ENCODE peak calls at places on chromosomes 11 and 22, in eight cellular contexts. One of them, this sample, is unnamed.

GRCh38 chr11:64327993-64328392 is 10.1 kb downstream of the PRDX5 start:
- DNase-seq in cardiac muscle cell: no peak
- DNase-seq in coronary artery: no peak
- DNase-seq in MM.1S: no peak
- DNase-seq in body of pancreas: no peak
- DNase-seq in mammary epithelial cell: no peak
- DNase-seq in HepG2: no peak
- DNase-seq in fibroblast of lung: no peak
- DNase-seq in this sample: no peak

GRCh38 chr11:45468265-45468856 is 182.2 kb upstream of the SYT13 start:
- DNase-seq in cardiac muscle cell: peak; percentile 68
- DNase-seq in coronary artery: no peak
- DNase-seq in MM.1S: no peak
- DNase-seq in body of pancreas: no peak
- DNase-seq in mammary epithelial cell: no peak
- DNase-seq in HepG2: no peak
- DNase-seq in fibroblast of lung: peak; percentile 37
- DNase-seq in this sample: no peak

GRCh38 chr11:132060546-132060945 is 690.1 kb downstream of the NTM start:
- DNase-seq in cardiac muscle cell: no peak
- DNase-seq in coronary artery: no peak
- DNase-seq in MM.1S: no peak
- DNase-seq in body of pancreas: no peak
- DNase-seq in mammary epithelial cell: no peak
- DNase-seq in HepG2: no peak
- DNase-seq in fibroblast of lung: peak; percentile 73
- DNase-seq in this sample: no peak

GRCh38 chr11:16157327-16157726 is 199.0 kb downstream of the SOX6 start:
- DNase-seq in cardiac muscle cell: no peak
- DNase-seq in coronary artery: no peak
- DNase-seq in MM.1S: no peak
- DNase-seq in body of pancreas: no peak
- DNase-seq in mammary epithelial cell: no peak
- DNase-seq in HepG2: no peak
- DNase-seq in fibroblast of lung: no peak
- DNase-seq in this sample: no peak

GRCh38 chr22:32378703-32379272 is 21.1 kb downstream of the RFPL3 start:
- DNase-seq in cardiac muscle cell: peak; percentile 45
- DNase-seq in coronary artery: no peak
- DNase-seq in MM.1S: no peak
- DNase-seq in body of pancreas: no peak
- DNase-seq in mammary epithelial cell: peak; percentile 31
- DNase-seq in HepG2: peak; percentile 51
- DNase-seq in fibroblast of lung: peak; percentile 12
- DNase-seq in this sample: no peak

GRCh38 chr11:10298342-10298741 is 4.3 kb upstream of the SBF2 start:
- DNase-seq in cardiac muscle cell: peak; percentile 32
- DNase-seq in coronary artery: no peak
- DNase-seq in MM.1S: peak; percentile 72
- DNase-seq in body of pancreas: no peak
- DNase-seq in mammary epithelial cell: peak; percentile 76
- DNase-seq in HepG2: peak; percentile 42
- DNase-seq in fibroblast of lung: peak; percentile 97
- DNase-seq in this sample: no peak

GRCh38 chr22:37782340-37783168 is 25.2 kb upstream of the GCAT start:
- DNase-seq in cardiac muscle cell: no peak
- DNase-seq in coronary artery: no peak
- DNase-seq in MM.1S: no peak
- DNase-seq in body of pancreas: no peak
- DNase-seq in mammary epithelial cell: no peak
- DNase-seq in HepG2: peak; percentile 63
- DNase-seq in fibroblast of lung: peak; percentile 47
- DNase-seq in this sample: no peak

GRCh38 chr11:6248248-6248647 is 9.4 kb downstream of the CNGA4 start:
- DNase-seq in cardiac muscle cell: no peak
- DNase-seq in coronary artery: no peak
- DNase-seq in MM.1S: no peak
- DNase-seq in body of pancreas: no peak
- DNase-seq in mammary epithelial cell: no peak
- DNase-seq in HepG2: no peak
- DNase-seq in fibroblast of lung: peak; percentile 19
- DNase-seq in this sample: no peak

GRCh38 chr11:76380161-76380976 is 563 bp downstream of the THAP12 start:
- DNase-seq in cardiac muscle cell: peak; percentile 1
- DNase-seq in coronary artery: peak; percentile 78
- DNase-seq in MM.1S: peak; percentile 40
- DNase-seq in body of pancreas: no peak
- DNase-seq in mammary epithelial cell: peak; percentile 31
- DNase-seq in HepG2: no peak
- DNase-seq in fibroblast of lung: peak; percentile 13
- DNase-seq in this sample: no peak

GRCh38 chr22:42342426-42343135 is 72.1 kb upstream of the TCF20 start:
- DNase-seq in cardiac muscle cell: no peak
- DNase-seq in coronary artery: no peak
- DNase-seq in MM.1S: no peak
- DNase-seq in body of pancreas: no peak
- DNase-seq in mammary epithelial cell: no peak
- DNase-seq in HepG2: no peak
- DNase-seq in fibroblast of lung: no peak
- DNase-seq in this sample: no peak

GRCh38 chr11:8225589-8226036 is 38.1 kb downstream of the LMO1 start:
- DNase-seq in cardiac muscle cell: peak; percentile 88
- DNase-seq in coronary artery: no peak
- DNase-seq in MM.1S: peak; percentile 30
- DNase-seq in body of pancreas: peak; percentile 68
- DNase-seq in mammary epithelial cell: no peak
- DNase-seq in HepG2: peak; percentile 39
- DNase-seq in fibroblast of lung: peak; percentile 36
- DNase-seq in this sample: peak; percentile 85

GRCh38 chr11:17978553-17979287 is 34.1 kb downstream of the SERGEF start:
- DNase-seq in cardiac muscle cell: peak; percentile 68
- DNase-seq in coronary artery: no peak
- DNase-seq in MM.1S: peak; percentile 36
- DNase-seq in body of pancreas: peak; percentile 31
- DNase-seq in mammary epithelial cell: peak; percentile 39
- DNase-seq in HepG2: peak; percentile 59
- DNase-seq in fibroblast of lung: peak; percentile 36
- DNase-seq in this sample: no peak

GRCh38 chr22:41538583-41538982 is 5.7 kb downstream of the POLR3H start:
- DNase-seq in cardiac muscle cell: no peak
- DNase-seq in coronary artery: no peak
- DNase-seq in MM.1S: no peak
- DNase-seq in body of pancreas: no peak
- DNase-seq in mammary epithelial cell: no peak
- DNase-seq in HepG2: no peak
- DNase-seq in fibroblast of lung: no peak
- DNase-seq in this sample: no peak

GRCh38 chr11:92870241-92870826 is 99.1 kb upstream of the MTNR1B start:
- DNase-seq in cardiac muscle cell: peak; percentile 20
- DNase-seq in coronary artery: no peak
- DNase-seq in MM.1S: no peak
- DNase-seq in body of pancreas: no peak
- DNase-seq in mammary epithelial cell: peak; percentile 38
- DNase-seq in HepG2: no peak
- DNase-seq in fibroblast of lung: peak; percentile 36
- DNase-seq in this sample: no peak

GRCh38 chr11:19756675-19757475 is 44.2 kb downstream of the NAV2 start:
- DNase-seq in cardiac muscle cell: no peak
- DNase-seq in coronary artery: peak; percentile 75
- DNase-seq in MM.1S: no peak
- DNase-seq in body of pancreas: no peak
- DNase-seq in mammary epithelial cell: no peak
- DNase-seq in HepG2: no peak
- DNase-seq in fibroblast of lung: peak; percentile 68
- DNase-seq in this sample: no peak

GRCh38 chr22:44580756-44581435 is 82.9 kb upstream of the RTL6 start:
- DNase-seq in cardiac muscle cell: no peak
- DNase-seq in coronary artery: peak; percentile 43
- DNase-seq in MM.1S: no peak
- DNase-seq in body of pancreas: no peak
- DNase-seq in mammary epithelial cell: no peak
- DNase-seq in HepG2: no peak
- DNase-seq in fibroblast of lung: no peak
- DNase-seq in this sample: peak; percentile 38

GRCh38 chr11:70036971-70037882 is 40.9 kb upstream of the ANO1 start:
- DNase-seq in cardiac muscle cell: no peak
- DNase-seq in coronary artery: peak; percentile 45
- DNase-seq in MM.1S: no peak
- DNase-seq in body of pancreas: no peak
- DNase-seq in mammary epithelial cell: no peak
- DNase-seq in HepG2: no peak
- DNase-seq in fibroblast of lung: no peak
- DNase-seq in this sample: no peak

GRCh38 chr11:35066783-35067476 is 72.0 kb upstream of the CD44 start:
- DNase-seq in cardiac muscle cell: no peak
- DNase-seq in coronary artery: no peak
- DNase-seq in MM.1S: peak; percentile 46
- DNase-seq in body of pancreas: no peak
- DNase-seq in mammary epithelial cell: no peak
- DNase-seq in HepG2: no peak
- DNase-seq in fibroblast of lung: no peak
- DNase-seq in this sample: no peak

GRCh38 chr11:97794876-97795275 is 1225.9 kb upstream of the CNTN5 start:
- DNase-seq in cardiac muscle cell: peak; percentile 6
- DNase-seq in coronary artery: no peak
- DNase-seq in MM.1S: no peak
- DNase-seq in body of pancreas: no peak
- DNase-seq in mammary epithelial cell: no peak
- DNase-seq in HepG2: no peak
- DNase-seq in fibroblast of lung: peak; percentile 9
- DNase-seq in this sample: no peak

DNA sequence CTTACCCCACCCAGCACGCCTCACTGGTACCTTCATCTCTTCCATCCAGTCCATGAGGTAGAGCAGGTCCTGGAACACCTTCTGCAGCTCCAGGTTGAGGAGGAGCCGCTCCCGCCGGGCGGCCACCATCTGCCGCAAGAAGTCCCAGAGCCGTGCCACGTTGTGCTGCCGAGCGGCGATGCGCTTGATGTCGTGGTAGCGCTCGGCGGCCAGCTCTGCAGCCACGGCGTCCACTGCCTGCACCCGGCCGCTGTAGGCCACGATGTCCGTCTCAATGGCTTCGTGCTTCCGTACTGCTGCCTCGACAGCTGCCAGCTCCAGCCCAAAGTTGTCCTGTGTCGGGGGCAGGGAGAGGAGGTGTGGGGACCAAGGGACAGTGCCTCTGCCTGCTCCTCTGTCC is 21.5 kb downstream of the SPTBN2 start:
- DNase-seq in cardiac muscle cell: no peak
- DNase-seq in coronary artery: no peak
- DNase-seq in MM.1S: no peak
- DNase-seq in body of pancreas: no peak
- DNase-seq in mammary epithelial cell: no peak
- DNase-seq in HepG2: no peak
- DNase-seq in fibroblast of lung: no peak
- DNase-seq in this sample: no peak
- TF ChIP-seq CTCF in cardiac muscle cell: no peak
- TF ChIP-seq CTCF in coronary artery: no peak
- TF ChIP-seq CTCF in MM.1S: no peak
- TF ChIP-seq CTCF in body of pancreas: no peak
- TF ChIP-seq CTCF in mammary epithelial cell: no peak
- TF ChIP-seq CTCF in HepG2: no peak
- TF ChIP-seq CTCF in fibroblast of lung: no peak
- TF ChIP-seq CTCF in this sample: no peak

GRCh38 chr11:134101292-134101691 is 32.4 kb downstream of the JAM3 start:
- DNase-seq in cardiac muscle cell: no peak
- DNase-seq in coronary artery: no peak
- DNase-seq in MM.1S: no peak
- DNase-seq in body of pancreas: no peak
- DNase-seq in mammary epithelial cell: no peak
- DNase-seq in HepG2: no peak
- DNase-seq in fibroblast of lung: peak; percentile 52
- DNase-seq in this sample: no peak

GRCh38 chr11:134097146-134097545 is 28.3 kb downstream of the JAM3 start:
- DNase-seq in cardiac muscle cell: no peak
- DNase-seq in coronary artery: no peak
- DNase-seq in MM.1S: no peak
- DNase-seq in body of pancreas: no peak
- DNase-seq in mammary epithelial cell: no peak
- DNase-seq in HepG2: no peak
- DNase-seq in fibroblast of lung: no peak
- DNase-seq in this sample: no peak

GRCh38 chr11:134100171-134100570 is 31.3 kb downstream of the JAM3 start:
- DNase-seq in cardiac muscle cell: no peak
- DNase-seq in coronary artery: no peak
- DNase-seq in MM.1S: no peak
- DNase-seq in body of pancreas: no peak
- DNase-seq in mammary epithelial cell: no peak
- DNase-seq in HepG2: no peak
- DNase-seq in fibroblast of lung: no peak
- DNase-seq in this sample: no peak

GRCh38 chr11:134098566-134099184 is 29.8 kb downstream of the JAM3 start:
- DNase-seq in cardiac muscle cell: peak; percentile 24
- DNase-seq in coronary artery: no peak
- DNase-seq in MM.1S: no peak
- DNase-seq in body of pancreas: no peak
- DNase-seq in mammary epithelial cell: peak; percentile 11
- DNase-seq in HepG2: peak; percentile 18
- DNase-seq in fibroblast of lung: no peak
- DNase-seq in this sample: no peak
- H3K27ac ChIP-seq in cardiac muscle cell: no peak overlapping the region
- H3K27ac ChIP-seq in coronary artery: no peak overlapping the region
- H3K27ac ChIP-seq in MM.1S: no peak overlapping the region
- H3K27ac ChIP-seq in body of pancreas: no peak overlapping the region
- H3K27ac ChIP-seq in mammary epithelial cell: no peak overlapping the region
- H3K27ac ChIP-seq in HepG2: no peak overlapping the region
- H3K27ac ChIP-seq in fibroblast of lung: no peak overlapping the region
- H3K27ac ChIP-seq in this sample: no peak overlapping the region

DNA sequence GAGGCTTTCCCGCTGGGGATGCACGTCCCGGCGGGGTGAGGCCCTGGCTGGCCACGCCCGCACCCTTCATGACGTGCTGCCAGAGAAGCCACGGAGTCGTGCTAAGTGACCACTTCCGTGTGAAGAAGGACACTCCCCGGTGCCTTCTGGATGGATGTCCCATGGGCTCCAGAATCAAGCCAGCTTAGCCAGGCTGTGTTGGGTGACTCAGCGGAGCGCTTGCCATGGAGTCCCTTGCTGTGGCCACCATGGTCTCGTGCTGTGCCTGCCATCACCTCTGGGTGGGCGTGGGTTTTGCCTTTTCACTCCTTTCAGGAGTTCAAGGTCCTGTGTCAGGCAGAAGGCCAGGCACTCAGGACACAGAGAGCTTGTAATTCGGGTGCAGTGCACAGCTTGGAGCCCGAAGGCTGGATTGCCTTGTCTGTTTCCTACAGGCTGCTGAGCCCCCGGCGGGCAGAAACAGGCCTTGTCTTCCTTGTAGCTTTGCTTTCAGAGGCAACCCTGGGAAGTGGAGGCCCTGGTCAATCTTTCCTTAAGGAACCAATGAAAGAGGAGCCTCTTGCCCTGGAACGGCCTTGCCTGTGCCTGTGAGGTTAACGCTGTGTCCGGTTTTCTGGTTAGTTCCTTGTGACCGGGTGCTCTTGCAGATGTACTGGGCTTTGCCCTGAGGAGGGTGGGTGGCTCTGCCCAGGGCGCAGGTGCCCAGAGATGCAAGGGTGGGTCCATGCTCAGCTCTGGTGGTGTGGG is 268.6 kb downstream of the TBC1D22A start:
- DNase-seq in cardiac muscle cell: no peak
- DNase-seq in coronary artery: no peak
- DNase-seq in MM.1S: no peak
- DNase-seq in body of pancreas: no peak
- DNase-seq in mammary epithelial cell: no peak
- DNase-seq in HepG2: no peak
- DNase-seq in fibroblast of lung: no peak
- DNase-seq in this sample: no peak
- H3K4me3 ChIP-seq in cardiac muscle cell: no peak overlapping the region
- H3K4me3 ChIP-seq in coronary artery: no peak overlapping the region
- H3K4me3 ChIP-seq in MM.1S: no peak overlapping the region
- H3K4me3 ChIP-seq in body of pancreas: no peak overlapping the region
- H3K4me3 ChIP-seq in mammary epithelial cell: no peak overlapping the region
- H3K4me3 ChIP-seq in HepG2: no peak overlapping the region
- H3K4me3 ChIP-seq in fibroblast of lung: no peak overlapping the region
- H3K4me3 ChIP-seq in this sample: no peak overlapping the region

GRCh38 chr22:48782817-48783511 is 1044.7 kb downstream of the BRD1 start:
- DNase-seq in cardiac muscle cell: no peak
- DNase-seq in coronary artery: peak; percentile 41
- DNase-seq in MM.1S: no peak
- DNase-seq in body of pancreas: no peak
- DNase-seq in mammary epithelial cell: no peak
- DNase-seq in HepG2: no peak
- DNase-seq in fibroblast of lung: no peak
- DNase-seq in this sample: no peak
- TF ChIP-seq CTCF in cardiac muscle cell: no peak
- TF ChIP-seq CTCF in coronary artery: no peak
- TF ChIP-seq CTCF in MM.1S: peak; percentile 15
- TF ChIP-seq CTCF in body of pancreas: peak; percentile 22
- TF ChIP-seq CTCF in mammary epithelial cell: no peak
- TF ChIP-seq CTCF in HepG2: peak; percentile 60
- TF ChIP-seq CTCF in fibroblast of lung: no peak
- TF ChIP-seq CTCF in this sample: no peak